ENCODE peak calls at places on chromosomes 6 and 20, in four cellular contexts. Z is K562, E is HepG2, T is A549. X is an unnamed sample.

GRCh38 chr6:56374841-56375369 is 127.5 kb upstream of the COL21A1 start:
- DNase-seq in Z (no peak), E (no peak), T (no peak), X (no peak)

GRCh38 chr6:156262014-156262413 is 515.2 kb upstream of the ARID1B start:
- DNase-seq in Z (no peak), E (no peak), T (no peak), X (no peak)

GRCh38 chr6:110813813-110814487 is 1.3 kb downstream of the CDK19 start:
- DNase-seq in Z (no peak), E (no peak), T (no peak), X (no peak)

GRCh38 chr20:61260905-61261304 is 8.8 kb downstream of the CDH4 start:
- DNase-seq in Z (no peak), E (no peak), T (no peak), X (no peak)

GRCh38 chr6:121485359-121485809 is 49.9 kb downstream of the GJA1 start:
- DNase-seq in Z (no peak), E (no peak), T (peak; percentile 82), X (no peak)

GRCh38 chr6:112298816-112299281 is 44.5 kb upstream of the LAMA4 start:
- DNase-seq in Z (no peak), E (no peak), T (peak; percentile 43), X (no peak)

GRCh38 chr20:18705906-18706305 is 107.7 kb upstream of the SCP2D1 start:
- DNase-seq in Z (no peak), E (no peak), T (no peak), X (no peak)

GRCh38 chr6:157519255-157520116 is 138.5 kb downstream of the ZDHHC14 start:
- DNase-seq in Z (no peak), E (no peak), T (no peak), X (no peak)

GRCh38 chr6:134722996-134723871 is 226.7 kb downstream of the ALDH8A1 start:
- DNase-seq in Z (no peak), E (no peak), T (peak; percentile 10), X (no peak)

GRCh38 chr6:133608620-133609019 is 280.3 kb upstream of the TCF21 start:
- DNase-seq in Z (no peak), E (no peak), T (no peak), X (no peak)

GRCh38 chr20:53742685-53743081 is 149.0 kb upstream of the ZNF217 start:
- DNase-seq in Z (no peak), E (no peak), T (no peak), X (no peak)

GRCh38 chr20:52118233-52118632 is 73.3 kb downstream of the ZFP64 start:
- DNase-seq in Z (no peak), E (no peak), T (no peak), X (no peak)

GRCh38 chr6:26159417-26160273 is 72.4 kb downstream of the HFE start:
- DNase-seq in Z (no peak), E (no peak), T (peak; percentile 33), X (no peak)

GRCh38 chr20:5100684-5101347 is 18.9 kb downstream of the PCNA start:
- DNase-seq in Z (peak; percentile 58), E (peak; percentile 63), T (peak; percentile 81), X (no peak)

DNA sequence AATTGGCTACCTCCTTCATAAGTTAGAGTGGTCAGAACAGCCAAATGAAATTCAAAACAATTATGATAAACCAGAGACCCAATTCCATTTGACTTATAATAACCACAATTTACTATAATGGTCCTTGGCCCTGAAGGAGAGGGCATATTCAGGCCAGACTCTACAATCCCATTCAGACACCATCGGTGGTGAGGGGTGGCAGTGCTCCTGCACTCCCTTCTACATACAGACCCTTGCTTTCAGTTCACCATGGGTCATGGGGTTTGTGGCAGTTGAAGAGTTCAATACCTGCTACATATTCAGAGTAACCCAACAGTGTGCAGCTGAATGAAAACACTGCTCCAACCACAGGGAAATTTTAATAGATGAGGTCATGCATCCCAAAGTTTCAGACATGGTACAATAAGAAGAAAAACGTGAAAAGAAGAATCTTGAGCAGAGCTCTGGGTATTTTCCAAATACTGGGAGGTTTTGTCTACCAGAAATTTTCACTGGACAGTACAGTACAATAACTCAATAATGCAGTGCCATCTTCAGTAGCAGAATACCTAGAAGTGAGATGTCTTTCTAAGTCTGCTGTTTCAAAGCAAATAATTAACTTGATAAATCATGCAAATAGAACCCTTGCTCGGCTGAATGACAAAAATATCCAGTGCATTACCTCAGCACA is 162.2 kb downstream of the PTPRK start:
- DNase-seq in Z (no peak), E (no peak), T (no peak), X (no peak)
- TF ChIP-seq RNF2 in Z (no peak), E (no peak), T (no peak), X (no peak)

GRCh38 chr6:52546192-52546591 is 30.7 kb downstream of the TRAM2 start:
- DNase-seq in Z (no peak), E (no peak), T (no peak), X (no peak)
- TF ChIP-seq RNF2 in Z (no peak), E (no peak), T (no peak), X (no peak)

GRCh38 chr20:20931024-20931423 is 175.1 kb downstream of the LINC00237 start:
- DNase-seq in Z (no peak), E (no peak), T (no peak), X (no peak)

GRCh38 chr20:20931632-20932031 is 174.5 kb downstream of the LINC00237 start:
- DNase-seq in Z (no peak), E (no peak), T (no peak), X (no peak)

GRCh38 chr20:20930500-20930899 is 175.7 kb downstream of the LINC00237 start:
- DNase-seq in Z (no peak), E (no peak), T (no peak), X (no peak)

GRCh38 chr20:20932156-20932555 is 174.0 kb downstream of the LINC00237 start:
- DNase-seq in Z (no peak), E (no peak), T (no peak), X (no peak)

GRCh38 chr20:20926222-20926905 is 179.8 kb downstream of the LINC00237 start:
- DNase-seq in Z (no peak), E (no peak), T (no peak), X (no peak)
- TF ChIP-seq RNF2 in Z (no peak), E (no peak), T (no peak), X (no peak)

GRCh38 chr20:56414842-56415765 is 3.0 kb downstream of the CASS4 start:
- DNase-seq in Z (peak; percentile 54), E (no peak), T (no peak), X (no peak)
- TF ChIP-seq RNF2 in Z (no peak), E (no peak), T (no peak), X (no peak)

DNA sequence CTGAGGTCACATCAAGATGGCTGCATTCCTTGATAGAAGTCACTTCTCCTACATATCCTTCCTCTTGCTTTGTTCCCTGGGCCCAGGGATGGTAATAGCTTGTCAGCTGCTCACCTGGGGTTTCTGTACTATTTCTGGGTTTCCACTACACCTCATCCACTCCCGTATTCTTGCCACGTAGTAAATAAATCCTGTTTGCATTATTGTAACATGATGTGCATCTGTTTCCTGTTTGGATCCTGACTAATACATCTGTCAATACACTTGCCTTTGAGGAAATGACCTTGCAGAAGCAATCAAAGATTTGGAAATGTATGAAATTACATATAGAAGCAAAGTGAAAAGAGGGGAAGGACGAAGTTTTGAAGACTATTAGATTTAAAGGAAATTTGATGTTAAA is 619.0 kb downstream of the PHF3 start:
- DNase-seq in Z (no peak), E (peak; percentile 10), T (no peak), X (no peak)
- TF ChIP-seq RNF2 in Z (no peak), E (no peak), T (no peak), X (no peak)

DNA sequence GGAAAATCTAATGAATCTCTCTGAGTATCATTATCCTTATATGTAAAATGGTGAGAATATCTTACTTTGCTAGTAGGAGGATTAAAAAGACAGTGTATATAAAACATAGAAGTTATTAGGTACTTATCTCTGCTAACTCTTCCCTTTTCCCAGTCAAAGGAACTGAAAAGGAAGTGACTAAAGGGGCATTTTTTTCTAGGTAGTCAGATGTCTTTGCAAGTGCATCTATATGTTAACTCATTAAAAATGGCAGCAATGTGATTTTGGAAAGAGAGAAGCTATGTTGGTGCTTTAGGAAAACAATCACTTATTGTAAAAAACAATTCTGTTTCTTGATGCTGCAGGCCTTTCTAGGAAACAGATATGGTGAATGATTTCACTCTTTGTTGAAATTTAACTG is 180.9 kb downstream of the SAMD5 start:
- DNase-seq in Z (no peak), E (no peak), T (no peak), X (no peak)
- TF ChIP-seq RNF2 in Z (no peak), E (no peak), T (no peak), X (no peak)

GRCh38 chr6:159716247-159717086 is 10.8 kb upstream of the WTAP start:
- DNase-seq in Z (no peak), E (no peak), T (peak; percentile 42), X (no peak)
- TF ChIP-seq RNF2 in Z (no peak), E (no peak), T (no peak), X (no peak)

GRCh38 chr20:8021541-8022269 is 2.1 kb upstream of the TMX4 start:
- DNase-seq in Z (no peak), E (no peak), T (no peak), X (no peak)

GRCh38 chr20:8019998-8020247 is 362 bp upstream of the TMX4 start:
- DNase-seq in Z (no peak), E (no peak), T (no peak), X (no peak)

GRCh38 chr20:8018928-8019177 is 708 bp downstream of the TMX4 start:
- DNase-seq in Z (no peak), E (no peak), T (no peak), X (no peak)

GRCh38 chr20:8020314-8021079 is 936 bp upstream of the TMX4 start:
- DNase-seq in Z (no peak), E (peak; percentile 23), T (no peak), X (no peak)

GRCh38 chr20:8019178-8019997 is at the start of gene TMX4:
- DNase-seq in Z (peak; percentile 92), E (peak; percentile 98), T (peak; percentile 96), X (peak; percentile 95)
- TF ChIP-seq RNF2 in Z (peak; percentile 20), E (peak; percentile 89), T (no peak), X (no peak)

DNA sequence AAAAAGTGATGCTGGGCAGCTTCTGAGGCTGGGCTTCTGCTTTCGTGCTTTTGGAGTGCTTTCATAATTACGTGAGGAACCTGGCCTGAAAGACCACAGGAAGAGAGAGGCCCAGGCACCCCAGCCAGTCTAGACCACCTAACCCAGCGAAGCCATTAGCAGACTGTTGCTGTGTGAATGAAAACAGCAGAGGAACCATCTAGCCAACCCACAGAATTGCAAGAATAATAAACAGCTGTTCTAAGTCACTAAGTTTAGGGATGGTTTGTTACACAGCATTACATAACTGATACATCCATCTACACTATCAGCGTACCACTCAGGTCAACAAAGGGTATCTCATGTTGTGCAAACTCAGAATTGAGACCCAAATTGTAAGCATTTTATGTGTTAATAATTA is 34.5 kb downstream of the FGD2 start:
- DNase-seq in Z (no peak), E (no peak), T (no peak), X (no peak)
- TF ChIP-seq RNF2 in Z (no peak), E (no peak), T (no peak), X (no peak)

X was measured in H1.